ENCODE peak calls at places on chromosomes 12 and 14, in seven cellular contexts. W is T-helper 9 cell; Q is gastrocnemius medialis; M is AG20443; Y is NCI-H510A treated with DMSO at 0.1 percent for 48 hours; Z is activated naive CD8-positive, alpha-beta T cell treated with anti-CD3 and anti-CD28 coated beads, Interleukin-2, amount 50 U/mL, for 24 hours; C is CD4-positive, alpha-beta memory T cell. T is an unnamed sample.

GRCh38 chr14:95998656-95999055 is 40.5 kb upstream of the C14orf132 start:
- DNase-seq in C (no peak), Y (peak), W (no peak), Q (no peak), M (peak), Z (no peak), T (no peak)

GRCh38 chr14:36818794-36819384 is 157.2 kb downstream of the PAX9 start:
- DNase-seq in Q (no peak), Z (no peak), C (no peak), M (peak), W (no peak), Y (no peak), T (no peak)

GRCh38 chr14:105064721-105065143 is 498 bp downstream of the GPR132 start:
- DNase-seq in C (peak), Y (no peak), M (peak), Q (no peak), W (no peak), Z (peak), T (peak)

GRCh38 chr12:2785017-2785416 is 9.8 kb upstream of the FKBP4 start:
- DNase-seq in C (no peak), Y (peak), W (no peak), Z (no peak), Q (no peak), M (no peak), T (no peak)

GRCh38 chr12:109387425-109388166 is 39.9 kb downstream of the MYO1H start:
- DNase-seq in M (peak), C (no peak), W (no peak), Y (peak), Z (no peak), Q (no peak), T (peak)

GRCh38 chr14:87869619-87870583 is 123.1 kb downstream of the GALC start:
- DNase-seq in Y (no peak), W (no peak), M (peak), C (no peak), Z (no peak), Q (no peak), T (peak)

GRCh38 chr12:12133259-12133658 is 62.5 kb downstream of the BCL2L14 start:
- DNase-seq in Q (no peak), C (no peak), M (no peak), Z (no peak), W (no peak), Y (no peak), T (no peak)

GRCh38 chr12:107568718-107569117 is 116.9 kb upstream of the PWP1 start:
- DNase-seq in M (no peak), Y (no peak), Q (no peak), C (no peak), W (no peak), Z (no peak), T (no peak)

GRCh38 chr12:3122841-3123678 is 45.9 kb downstream of the TSPAN9 start:
- DNase-seq in Y (no peak), W (no peak), Q (peak), Z (no peak), C (no peak), M (peak), T (no peak)

GRCh38 chr12:64679487-64679983 is 69.2 kb downstream of the RASSF3 start:
- DNase-seq in Q (peak), W (peak), Z (peak), C (peak), Y (peak), M (peak), T (no peak)

GRCh38 chr12:68521848-68522502 is 88.7 kb upstream of the RAP1B start:
- DNase-seq in Q (no peak), C (no peak), M (peak), Z (no peak), Y (no peak), W (no peak), T (no peak)

GRCh38 chr12:11807453-11807852 is 158.0 kb downstream of the ETV6 start:
- DNase-seq in Q (no peak), Z (no peak), Y (peak), W (no peak), M (no peak), C (no peak), T (no peak)

GRCh38 chr14:102690509-102691286 is 86.6 kb upstream of the TRAF3 start:
- DNase-seq in W (no peak), Z (no peak), Y (peak), M (no peak), C (no peak), Q (no peak), T (no peak)

GRCh38 chr12:62683724-62684501 is 217.3 kb downstream of the MON2 start:
- DNase-seq in Y (no peak), Q (peak), M (peak), Z (no peak), W (no peak), C (no peak), T (no peak)

GRCh38 chr12:94150483-94151225 is 2.3 kb downstream of the PLXNC1 start:
- DNase-seq in W (peak), Y (no peak), M (peak), Q (no peak), Z (peak), C (peak), T (peak)

GRCh38 chr14:35821546-35822411 is 4.4 kb upstream of the BRMS1L start:
- DNase-seq in C (no peak), Z (no peak), Y (peak), M (peak), W (no peak), Q (no peak), T (peak)

GRCh38 chr14:23494223-23494622 is 24.7 kb downstream of the NGDN start:
- DNase-seq in W (no peak), Q (no peak), Y (no peak), C (no peak), Z (no peak), M (no peak), T (no peak)

GRCh38 chr12:126397071-126397571 is 1331.9 kb downstream of the AACS start:
- DNase-seq in Y (no peak), Q (no peak), C (no peak), M (peak), Z (no peak), W (no peak), T (no peak)

GRCh38 chr12:54425696-54426095 is 6.6 kb upstream of the ITGA5 start:
- DNase-seq in M (no peak), Z (no peak), Y (no peak), C (no peak), W (no peak), Q (no peak), T (no peak)

GRCh38 chr12:108804361-108804949 is 52.9 kb downstream of the SSH1 start:
- DNase-seq in Q (no peak), C (no peak), Z (no peak), W (no peak), M (peak), Y (no peak), T (no peak)

GRCh38 chr12:67357726-67358125 is 88.6 kb downstream of the CAND1 start:
- DNase-seq in Z (no peak), M (no peak), C (no peak), W (no peak), Q (peak), Y (no peak), T (no peak)

GRCh38 chr12:26100966-26101744 is 23.7 kb downstream of the BHLHE41 start:
- DNase-seq in C (no peak), W (no peak), Z (no peak), Y (peak), M (no peak), Q (no peak), T (no peak)

GRCh38 chr12:116969615-116970575 is 59.1 kb downstream of the FBXW8 start:
- DNase-seq in Y (no peak), Z (no peak), Q (no peak), M (peak), W (no peak), C (no peak), T (no peak)

GRCh38 chr12:122079038-122079531 is 529 bp downstream of the MLXIP start:
- DNase-seq in Q (peak), C (no peak), Y (peak), M (peak), Z (peak), W (no peak), T (no peak)

GRCh38 chr12:49706351-49707126 is 666 bp downstream of the FMNL3 start:
- DNase-seq in M (peak), C (no peak), W (peak), Q (no peak), Z (peak), Y (no peak), T (no peak)

GRCh38 chr14:53006931-53007330 is 56.1 kb upstream of the FERMT2 start:
- DNase-seq in M (no peak), Q (no peak), Z (no peak), C (no peak), W (no peak), Y (no peak), T (no peak)

GRCh38 chr14:51410846-51411245 is 170.8 kb downstream of the TMX1 start:
- DNase-seq in Y (no peak), M (no peak), Z (no peak), Q (no peak), C (no peak), W (no peak), T (no peak)

GRCh38 chr12:121804417-121805111 is 755 bp downstream of the SETD1B start:
- DNase-seq in Q (no peak), Z (peak), Y (no peak), M (no peak), C (peak), W (peak), T (peak)

GRCh38 chr12:129379076-129379804 is 524.6 kb downstream of the TMEM132D start:
- DNase-seq in Q (no peak), C (no peak), Z (no peak), W (no peak), Y (no peak), M (no peak), T (no peak)

GRCh38 chr12:25416516-25416915 is 136.6 kb downstream of the LMNTD1 start:
- DNase-seq in Q (no peak), Y (no peak), M (no peak), C (no peak), W (no peak), Z (no peak), T (no peak)

GRCh38 chr14:98688446-98688845 is 583.6 kb downstream of the BCL11B start:
- DNase-seq in Q (no peak), Y (no peak), Z (no peak), C (no peak), M (no peak), W (no peak), T (no peak)

GRCh38 chr12:48890657-48891418 is 25.2 kb upstream of the RND1 start:
- DNase-seq in Z (peak), Q (peak), C (peak), W (peak), M (peak), Y (peak), T (peak)

GRCh38 chr12:26691234-26691970 is 141.6 kb downstream of the ITPR2 start:
- DNase-seq in Q (no peak), Z (no peak), W (no peak), C (no peak), M (peak), Y (peak), T (no peak)

T was measured in GM13976.